ENCODE peak calls at places on chromosomes 3 and 15, in nine cellular contexts. F is HEK293T; U is right atrium auricular region; N is NCI-H1417; Y is esophagus muscularis mucosa; O is ELR; S is astrocyte of the spinal cord; B is activated CD8-positive, alpha-beta memory T cell treated with anti-CD3 and anti-CD28 coated beads for 1 hour; H is activated CD4-positive, alpha-beta T cell treated with anti-CD3 and anti-CD28 coated beads, Interleukin-2, amount 50 U/mL, for 1 hour. D is an unnamed sample.

GRCh38 chr3:56323986-56324420 is 144.3 kb downstream of the ERC2 start:
- DNase-seq in U (no peak), O (peak), B (no peak), F (no peak), N (no peak), Y (peak), S (peak), H (no peak), D (no peak)

GRCh38 chr3:98032881-98033280 is 2.2 kb downstream of the GABRR3 start:
- DNase-seq in B (no peak), F (no peak), Y (no peak), N (peak), S (no peak), O (no peak), U (no peak), H (no peak), D (no peak)

GRCh38 chr3:76324101-76324500 is 538.8 kb upstream of the ZNF717 start:
- DNase-seq in B (no peak), H (no peak), S (peak), U (no peak), N (no peak), Y (no peak), O (peak), F (no peak), D (no peak)

GRCh38 chr3:132268956-132269355 is 48.3 kb upstream of the ACP3 start:
- DNase-seq in O (peak), N (no peak), H (no peak), Y (no peak), U (no peak), B (no peak), F (peak), S (peak), D (no peak)

GRCh38 chr3:43248194-43248593 is 38.1 kb upstream of the SNRK start:
- DNase-seq in B (no peak), Y (peak), H (no peak), N (no peak), O (no peak), U (no peak), S (peak), F (no peak), D (no peak)

GRCh38 chr15:89936051-89936792 is 23.5 kb upstream of the ARPIN start:
- DNase-seq in F (no peak), H (peak), B (no peak), U (no peak), S (no peak), N (no peak), O (no peak), Y (no peak), D (no peak)

GRCh38 chr3:99774467-99774866 is 43.2 kb upstream of the CMSS1 start:
- DNase-seq in H (no peak), F (no peak), B (no peak), S (peak), O (peak), U (no peak), N (no peak), Y (no peak), D (no peak)

GRCh38 chr3:184641430-184641829 is 70.4 kb downstream of the MAGEF1 start:
- DNase-seq in Y (no peak), O (no peak), U (no peak), B (no peak), H (no peak), F (no peak), S (no peak), N (no peak), D (no peak)

GRCh38 chr15:67511606-67512005 is 9.3 kb upstream of the C15orf61 start:
- DNase-seq in O (peak), S (no peak), Y (no peak), B (no peak), N (no peak), F (no peak), U (no peak), H (no peak), D (no peak)

GRCh38 chr15:32966512-32966911 is 228.0 kb downstream of the FMN1 start:
- DNase-seq in H (no peak), O (no peak), Y (no peak), B (no peak), S (no peak), U (no peak), F (no peak), N (no peak), D (no peak)

GRCh38 chr15:69288531-69289311 is 10.0 kb upstream of the PAQR5 start:
- DNase-seq in O (no peak), Y (no peak), S (no peak), N (no peak), H (no peak), U (no peak), B (no peak), F (no peak), D (no peak)

GRCh38 chr15:58433597-58434333 is 2.0 kb downstream of the LIPC start:
- DNase-seq in F (no peak), U (peak), H (no peak), Y (no peak), O (no peak), S (peak), B (no peak), N (no peak), D (no peak)

GRCh38 chr3:119469378-119470189 is 821 bp downstream of the POGLUT1 start:
- DNase-seq in Y (no peak), B (no peak), S (peak), H (no peak), U (no peak), O (peak), F (no peak), N (no peak), D (no peak)

GRCh38 chr15:99126195-99126594 is 21.3 kb downstream of the SYNM start:
- DNase-seq in U (no peak), H (no peak), F (no peak), S (no peak), N (no peak), B (no peak), O (no peak), Y (no peak), D (no peak)

GRCh38 chr3:56188201-56188600 is 280.1 kb downstream of the ERC2 start:
- DNase-seq in S (no peak), B (no peak), O (no peak), N (no peak), F (no peak), Y (no peak), U (no peak), H (no peak), D (no peak)

D was measured in cortex of kidney.